ENCODE peak calls at places on chromosomes 1 and 21, in five cellular contexts. Y is fibroblast of the aortic adventitia, U is tibial artery, B is epithelial cell of esophagus, Z is nephron progenitor cell. A is an unnamed sample.

GRCh38 chr1:199113265-199113869 is 474.5 kb downstream of the PTPRC start:
- DNase-seq in Y (peak; percentile 89), U (no peak), B (peak; percentile 75), Z (peak; percentile 29), A (peak; percentile 38)

GRCh38 chr1:220160027-220160426 is 66.1 kb downstream of the IARS2 start:
- DNase-seq in Y (peak; percentile 9), U (no peak), B (no peak), Z (no peak), A (no peak)

GRCh38 chr1:63524166-63524565 is 841 bp downstream of the EFCAB7 start:
- DNase-seq in Y (peak; percentile 6), U (no peak), B (no peak), Z (no peak), A (no peak)

GRCh38 chr1:36157115-36157903 is 1.3 kb downstream of the MAP7D1 start:
- DNase-seq in Y (no peak), U (peak; percentile 77), B (no peak), Z (no peak), A (no peak)

GRCh38 chr21:45496968-45497845 is 45.0 kb downstream of the SLC19A1 start:
- DNase-seq in Y (no peak), U (peak; percentile 67), B (no peak), Z (no peak), A (no peak)

GRCh38 chr1:117657031-117657430 is 51.2 kb downstream of the TENT5C start:
- DNase-seq in Y (peak; percentile 66), U (no peak), B (peak; percentile 93), Z (no peak), A (no peak)

GRCh38 chr1:114033219-114033706 is 54.0 kb downstream of the OLFML3 start:
- DNase-seq in Y (no peak), U (no peak), B (peak; percentile 24), Z (no peak), A (no peak)

GRCh38 chr1:8905582-8906191 is 27.2 kb upstream of the ENO1 start:
- DNase-seq in Y (peak; percentile 76), U (no peak), B (peak; percentile 53), Z (no peak), A (no peak)

GRCh38 chr1:39194398-39195051 is 10.0 kb upstream of the MACF1 start:
- DNase-seq in Y (no peak), U (no peak), B (no peak), Z (no peak), A (no peak)

GRCh38 chr1:33256701-33257387 is 552 bp downstream of the ZNF362 start:
- DNase-seq in Y (peak; percentile 70), U (no peak), B (peak; percentile 89), Z (peak; percentile 49), A (peak; percentile 29)

GRCh38 chr1:46535063-46535462 is 16.4 kb downstream of the KNCN start:
- DNase-seq in Y (no peak), U (no peak), B (peak; percentile 55), Z (peak; percentile 51), A (no peak)

GRCh38 chr1:208028526-208028925 is 117.6 kb upstream of the CD34 start:
- DNase-seq in Y (no peak), U (no peak), B (no peak), Z (no peak), A (no peak)

GRCh38 chr1:147627435-147628110 is 42.8 kb downstream of the ACP6 start:
- DNase-seq in Y (peak; percentile 62), U (no peak), B (peak; percentile 50), Z (peak; percentile 51), A (peak; percentile 52)

GRCh38 chr21:32147041-32147440 is 131.8 kb downstream of the MIS18A start:
- DNase-seq in Y (no peak), U (no peak), B (no peak), Z (no peak), A (no peak)

GRCh38 chr1:162633327-162633762 is 1.1 kb downstream of the DDR2 start:
- DNase-seq in Y (peak; percentile 79), U (no peak), B (no peak), Z (no peak), A (no peak)
- TF ChIP-seq CTCF in Y (peak; percentile 46), U (no peak), B (no peak), Z (no peak), A (no peak)

GRCh38 chr1:99700020-99700419 is 54.1 kb downstream of the PALMD start:
- DNase-seq in Y (no peak), U (no peak), B (no peak), Z (no peak), A (no peak)
- TF ChIP-seq CTCF in Y (no peak), U (no peak), B (no peak), Z (no peak), A (no peak)

GRCh38 chr1:161357073-161357472 is 10.6 kb downstream of the CFAP126 start:
- DNase-seq in Y (no peak), U (no peak), B (peak; percentile 54), Z (no peak), A (no peak)
- TF ChIP-seq CTCF in Y (no peak), U (no peak), B (no peak), Z (no peak), A (no peak)

GRCh38 chr1:100422065-100422464 is 69.8 kb downstream of the CDC14A start:
- DNase-seq in Y (no peak), U (no peak), B (no peak), Z (no peak), A (no peak)

GRCh38 chr1:100428160-100428559 is 75.9 kb downstream of the CDC14A start:
- DNase-seq in Y (no peak), U (no peak), B (peak; percentile 36), Z (no peak), A (no peak)

GRCh38 chr1:100419072-100419471 is 66.8 kb downstream of the CDC14A start:
- DNase-seq in Y (no peak), U (no peak), B (no peak), Z (no peak), A (no peak)

GRCh38 chr1:100423832-100424337 is 71.6 kb downstream of the CDC14A start:
- DNase-seq in Y (no peak), U (no peak), B (peak; percentile 27), Z (no peak), A (no peak)
- TF ChIP-seq CTCF in Y (no peak), U (no peak), B (no peak), Z (no peak), A (peak; percentile 18)

GRCh38 chr21:23694396-23694795 is 1912.9 kb downstream of the MRPL39 start:
- DNase-seq in Y (no peak), U (no peak), B (no peak), Z (no peak), A (no peak)

GRCh38 chr21:23699402-23699801 is 1907.9 kb downstream of the MRPL39 start:
- DNase-seq in Y (no peak), U (no peak), B (no peak), Z (no peak), A (no peak)

GRCh38 chr21:23695449-23695848 is 1911.8 kb downstream of the MRPL39 start:
- DNase-seq in Y (no peak), U (no peak), B (no peak), Z (no peak), A (no peak)
- TF ChIP-seq CTCF in Y (no peak), U (no peak), B (no peak), Z (no peak), A (no peak)

GRCh38 chr1:27940297-27940696 is 5.5 kb downstream of the SMPDL3B start:
- DNase-seq in Y (peak; percentile 24), U (no peak), B (no peak), Z (peak; percentile 44), A (peak; percentile 36)
- TF ChIP-seq CTCF in Y (peak; percentile 18), U (no peak), B (peak; percentile 24), Z (peak; percentile 39), A (peak; percentile 33)

DNA sequence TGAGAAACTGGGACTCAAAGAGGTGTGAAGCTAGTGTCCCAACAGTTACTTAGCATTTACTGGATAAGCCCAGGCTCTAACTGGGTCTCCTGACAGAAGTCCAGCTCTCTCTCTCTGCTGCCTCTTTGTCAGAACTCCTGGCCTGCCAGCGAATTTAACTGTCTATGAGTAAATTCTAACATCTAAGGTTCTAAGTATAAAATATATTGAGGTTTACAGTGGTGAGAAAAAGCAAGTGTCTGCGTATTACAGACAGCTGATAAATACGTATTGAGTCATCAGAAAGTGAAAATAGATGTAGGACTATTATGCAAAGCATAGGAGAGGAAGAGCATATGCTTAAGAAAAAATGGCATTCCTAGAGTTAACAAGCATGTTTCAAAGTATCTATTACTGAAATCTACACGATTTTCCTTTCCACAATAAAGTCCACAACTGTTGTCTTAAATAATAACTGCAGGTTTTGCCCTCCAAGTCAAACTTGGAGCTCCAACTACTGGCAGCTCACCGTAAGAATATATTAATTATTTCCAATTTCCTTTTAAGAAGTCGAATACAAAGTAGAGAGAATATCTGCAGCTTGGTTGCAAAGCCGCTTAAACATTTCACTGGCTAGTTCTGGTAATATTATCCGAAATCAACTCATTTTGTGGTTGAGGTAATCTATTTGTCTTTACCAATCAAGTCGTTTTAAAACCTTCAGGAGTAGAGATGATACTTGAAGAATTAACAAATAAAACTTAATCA is 1.4 kb upstream of the RGS2 start:
- DNase-seq in Y (peak; percentile 66), U (no peak), B (peak; percentile 55), Z (no peak), A (no peak)
- TF ChIP-seq CTCF in Y (peak; percentile 20), U (no peak), B (peak; percentile 19), Z (no peak), A (no peak)

GRCh38 chr1:2462819-2463218 is 13.3 kb upstream of the PLCH2 start:
- DNase-seq in Y (no peak), U (no peak), B (no peak), Z (no peak), A (no peak)

GRCh38 chr1:2457444-2457843 is 18.6 kb upstream of the PLCH2 start:
- DNase-seq in Y (no peak), U (no peak), B (no peak), Z (no peak), A (no peak)

GRCh38 chr1:2460996-2461751 is 14.9 kb upstream of the PLCH2 start:
- DNase-seq in Y (no peak), U (no peak), B (no peak), Z (no peak), A (no peak)

GRCh38 chr1:2460203-2460602 is 15.9 kb upstream of the PLCH2 start:
- DNase-seq in Y (no peak), U (no peak), B (no peak), Z (no peak), A (no peak)

GRCh38 chr1:2459757-2460156 is 16.3 kb upstream of the PLCH2 start:
- DNase-seq in Y (peak; percentile 34), U (no peak), B (no peak), Z (no peak), A (no peak)
- TF ChIP-seq CTCF in Y (peak; percentile 28), U (no peak), B (no peak), Z (no peak), A (no peak)

GRCh38 chr1:84504580-84505021 is 1.6 kb upstream of the SPATA1 start:
- DNase-seq in Y (peak; percentile 75), U (no peak), B (peak; percentile 29), Z (no peak), A (no peak)
- TF ChIP-seq CTCF in Y (peak; percentile 15), U (no peak), B (no peak), Z (no peak), A (no peak)

A was measured in neural crest cell.